ENCODE peak calls at places on chromosomes 2 and 18, in four cellular contexts. C is fibroblast of lung, T is keratinocyte, E is heart right ventricle. I is an unnamed sample.
A peak's percentile ranks its signal among the peaks of the same experiment; 100 is the strongest.

GRCh38 chr18:45938488-45938935 is 28.6 kb downstream of the EPG5 start:
- DNase-seq in C (no peak), T (no peak), E (no peak), I (no peak)

GRCh38 chr2:190641469-190641868 is 7.4 kb upstream of the NAB1 start:
- DNase-seq in C (no peak), T (no peak), E (no peak), I (no peak)

GRCh38 chr2:206488623-206489022 is 45.3 kb downstream of the ADAM23 start:
- DNase-seq in C (no peak), T (no peak), E (no peak), I (no peak)

GRCh38 chr2:158969717-158970521 is 1.5 kb downstream of the TANC1 start:
- DNase-seq in C (peak; percentile 29), T (no peak), E (peak; percentile 48), I (peak; percentile 42)

GRCh38 chr2:46336560-46336959 is 39.4 kb downstream of the EPAS1 start:
- DNase-seq in C (peak; percentile 66), T (no peak), E (no peak), I (no peak)

GRCh38 chr18:29664278-29665021 is 1378.1 kb downstream of the DSC3 start:
- DNase-seq in C (no peak), T (no peak), E (no peak), I (no peak)

GRCh38 chr2:65017335-65017734 is 28.1 kb downstream of the SLC1A4 start:
- DNase-seq in C (no peak), T (no peak), E (peak; percentile 20), I (no peak)

GRCh38 chr2:57720728-57721627 is 325.6 kb upstream of the VRK2 start:
- DNase-seq in C (peak; percentile 59), T (peak; percentile 2), E (peak; percentile 5), I (no peak)

GRCh38 chr2:54341656-54342055 is 85.6 kb upstream of the TSPYL6 start:
- DNase-seq in C (peak; percentile 12), T (no peak), E (no peak), I (no peak)

GRCh38 chr2:239815638-239816035 is 209.5 kb downstream of the NDUFA10 start:
- DNase-seq in C (peak; percentile 5), T (no peak), E (no peak), I (no peak)

GRCh38 chr2:168964251-168964807 is 63.2 kb downstream of the G6PC2 start:
- DNase-seq in C (no peak), T (no peak), E (no peak), I (no peak)

GRCh38 chr2:180705551-180705950 is 274.9 kb upstream of the UBE2E3 start:
- DNase-seq in C (no peak), T (no peak), E (no peak), I (no peak)

GRCh38 chr2:226984461-226985226 is 148.8 kb downstream of the RHBDD1 start:
- DNase-seq in C (no peak), T (no peak), E (no peak), I (no peak)

GRCh38 chr2:224122542-224122941 is 83.5 kb upstream of the SERPINE2 start:
- DNase-seq in C (no peak), T (no peak), E (no peak), I (no peak)

GRCh38 chr2:70069049-70069448 is 18.2 kb upstream of the PCBP1 start:
- DNase-seq in C (no peak), T (no peak), E (no peak), I (no peak)

GRCh38 chr2:44100351-44100750 is 68.3 kb upstream of the PPM1B start:
- DNase-seq in C (peak; percentile 98), T (no peak), E (peak; percentile 34), I (peak; percentile 84)

GRCh38 chr2:80288576-80288975 is 16.0 kb downstream of the LRRTM1 start:
- DNase-seq in C (peak; percentile 14), T (no peak), E (peak; percentile 14), I (no peak)

GRCh38 chr2:129711816-129712420 is 267.5 kb upstream of the RAB6C start:
- DNase-seq in C (no peak), T (no peak), E (no peak), I (no peak)

GRCh38 chr2:13006829-13007715 is 290.3 kb downstream of the TRIB2 start:
- DNase-seq in C (peak; percentile 78), T (no peak), E (peak; percentile 79), I (peak; percentile 39)

GRCh38 chr2:138760693-138761092 is 19.5 kb downstream of the NXPH2 start:
- DNase-seq in C (no peak), T (no peak), E (no peak), I (no peak)

GRCh38 chr2:111205774-111206173 is 85.1 kb downstream of the BCL2L11 start:
- DNase-seq in C (no peak), T (no peak), E (no peak), I (no peak)

GRCh38 chr18:12288406-12288762 is 19.7 kb upstream of the TUBB6 start:
- DNase-seq in C (no peak), T (no peak), E (no peak), I (no peak)

GRCh38 chr2:210586381-210586780 is 30.0 kb downstream of the CPS1 start:
- DNase-seq in C (peak; percentile 48), T (no peak), E (no peak), I (no peak)

GRCh38 chr2:86337235-86338099 is at the start of gene REEP1:
- DNase-seq in C (no peak), T (no peak), E (peak; percentile 47), I (no peak)

GRCh38 chr2:175449616-175450015 is 268.1 kb upstream of the ATP5MC3 start:
- DNase-seq in C (no peak), T (no peak), E (no peak), I (no peak)

GRCh38 chr2:101754613-101755012 is 57.1 kb downstream of the MAP4K4 start:
- DNase-seq in C (peak; percentile 38), T (no peak), E (no peak), I (no peak)

GRCh38 chr2:101753720-101754490 is 56.4 kb downstream of the MAP4K4 start:
- DNase-seq in C (no peak), T (no peak), E (no peak), I (no peak)

GRCh38 chr2:101759162-101759561 is 61.7 kb downstream of the MAP4K4 start:
- DNase-seq in C (peak; percentile 95), T (no peak), E (peak; percentile 54), I (no peak)

GRCh38 chr2:101758001-101758400 is 60.5 kb downstream of the MAP4K4 start:
- DNase-seq in C (no peak), T (no peak), E (no peak), I (no peak)

DNA sequence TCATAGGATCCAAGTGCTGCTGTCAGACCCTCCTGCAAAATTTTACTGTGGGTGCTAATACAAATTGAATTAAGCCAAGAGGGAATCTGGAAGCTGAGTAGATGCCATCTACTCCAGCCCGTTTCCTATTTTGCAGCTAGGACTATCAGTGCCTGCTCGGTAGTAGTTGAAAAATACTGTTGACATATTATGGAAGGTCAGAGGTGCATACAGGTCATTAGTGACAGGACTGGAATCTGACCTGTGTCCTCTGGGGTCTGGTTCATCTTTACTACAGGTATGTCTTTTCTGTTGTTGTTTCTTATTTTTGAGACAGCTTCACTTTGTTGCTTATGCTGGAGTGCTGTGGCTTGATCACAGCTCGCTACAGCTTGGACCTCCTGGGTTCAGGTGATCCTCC is 58.8 kb downstream of the MAP4K4 start:
- DNase-seq in C (no peak), T (no peak), E (no peak), I (no peak)
- H3K4me1 ChIP-seq in C (peaks cover 34% of the 10 kb centered on the region), T (peaks cover 37% of the 10 kb centered on the region), E (peaks cover 24% of the 10 kb centered on the region), I (peaks cover 16% of the 10 kb centered on the region)

GRCh38 chr2:27963454-27963853 is 72.9 kb downstream of the BABAM2 start:
- DNase-seq in C (no peak), T (no peak), E (no peak), I (no peak)

GRCh38 chr2:27961997-27962396 is 71.5 kb downstream of the BABAM2 start:
- DNase-seq in C (peak; percentile 54), T (no peak), E (no peak), I (no peak)

GRCh38 chr2:27959496-27959895 is 69.0 kb downstream of the BABAM2 start:
- DNase-seq in C (peak; percentile 55), T (no peak), E (peak; percentile 53), I (no peak)

GRCh38 chr2:27958711-27959378 is 68.3 kb downstream of the BABAM2 start:
- DNase-seq in C (no peak), T (no peak), E (no peak), I (no peak)

DNA sequence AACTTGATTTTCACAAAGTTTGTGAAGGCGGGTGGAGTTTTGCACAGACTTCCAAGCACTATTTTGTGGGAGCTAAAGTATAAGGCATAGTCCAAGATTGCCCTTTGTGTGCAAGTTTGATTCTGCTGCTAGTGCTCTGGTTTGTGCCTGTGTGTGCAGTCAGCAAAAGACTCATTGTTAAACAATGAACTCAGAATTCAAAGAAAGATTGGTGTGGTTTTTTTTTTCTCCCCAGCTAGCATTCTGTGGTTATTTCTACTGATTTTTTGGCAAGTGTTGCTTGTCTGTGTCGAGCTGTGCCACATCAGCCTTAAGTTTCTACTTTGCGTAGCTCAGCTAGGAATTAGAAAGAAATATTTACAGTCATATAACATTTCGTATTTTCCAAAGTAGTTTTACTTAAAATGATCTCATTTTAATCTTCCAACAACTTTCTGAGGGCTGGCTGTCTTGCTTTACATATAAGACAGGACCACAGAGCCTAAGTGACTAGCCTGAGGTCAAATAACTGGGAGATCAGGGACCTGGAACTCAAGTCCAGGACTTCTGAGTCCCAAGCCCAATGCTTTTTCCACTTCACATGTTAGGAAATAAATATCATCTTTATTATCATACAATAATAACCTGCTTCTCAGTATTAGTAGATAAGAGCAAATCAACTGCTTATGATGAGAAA is 69.8 kb downstream of the BABAM2 start:
- DNase-seq in C (peak; percentile 92), T (no peak), E (no peak), I (no peak)
- H3K4me1 ChIP-seq in C (peaks cover 44% of the 10 kb centered on the region), T (peaks cover 47% of the 10 kb centered on the region), E (no peaks in the 10 kb centered on the region), I (peaks cover 59% of the 10 kb centered on the region)

GRCh38 chr2:626491-627339 is 50.5 kb downstream of the TMEM18 start:
- DNase-seq in C (no peak), T (no peak), E (no peak), I (no peak)
- H3K4me1 ChIP-seq in C (no peaks in the 10 kb centered on the region), T (no peaks in the 10 kb centered on the region), E (no peaks in the 10 kb centered on the region), I (no peaks in the 10 kb centered on the region)

GRCh38 chr2:199467462-199467822 is 9.7 kb upstream of the SATB2 start:
- DNase-seq in C (no peak), T (no peak), E (no peak), I (no peak)

GRCh38 chr2:199464614-199465352 is 7.0 kb upstream of the SATB2 start:
- DNase-seq in C (no peak), T (no peak), E (no peak), I (peak; percentile 59)

GRCh38 chr2:199466704-199467461 is 9.1 kb upstream of the SATB2 start:
- DNase-seq in C (no peak), T (no peak), E (no peak), I (peak; percentile 57)

GRCh38 chr2:199465390-199465789 is 7.7 kb upstream of the SATB2 start:
- DNase-seq in C (no peak), T (no peak), E (no peak), I (no peak)

DNA sequence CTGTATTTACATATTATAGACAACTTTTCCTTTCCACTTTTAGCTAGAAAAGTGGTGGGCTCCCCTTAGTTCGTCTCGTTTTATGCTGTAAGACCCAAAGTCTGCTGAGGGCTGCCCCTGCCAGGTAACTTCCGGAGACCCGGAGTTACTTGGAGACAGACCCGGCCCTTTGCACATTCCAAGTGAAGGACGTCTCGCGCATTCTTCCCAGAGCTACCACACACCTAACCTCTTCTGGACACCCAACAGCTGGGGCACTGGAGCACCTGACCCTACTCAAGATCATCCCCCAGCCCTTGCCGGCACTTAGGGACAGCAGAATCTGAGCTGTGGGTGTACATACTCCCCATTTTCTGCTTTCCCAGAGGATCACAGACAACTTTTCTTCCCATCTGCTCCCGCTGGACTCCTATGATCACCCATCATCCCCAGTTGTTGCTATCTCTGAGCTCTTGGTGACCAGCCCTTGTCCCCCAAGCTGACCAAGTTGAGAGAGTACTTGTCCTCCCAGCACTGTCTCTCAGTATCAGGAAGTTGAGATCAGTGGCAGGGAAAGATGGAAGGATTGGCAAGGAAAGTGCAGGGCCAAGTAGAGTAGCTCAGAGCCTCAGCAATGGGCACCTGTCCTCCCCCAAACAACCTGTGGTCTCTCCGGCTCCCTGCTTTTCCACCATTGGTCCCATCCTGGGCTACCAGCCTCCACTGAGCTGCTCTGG is 8.4 kb upstream of the SATB2 start:
- DNase-seq in C (no peak), T (no peak), E (no peak), I (no peak)
- H3K4me1 ChIP-seq in C (peaks cover 2% of the 10 kb centered on the region), T (peaks cover 8% of the 10 kb centered on the region), E (peaks cover 16% of the 10 kb centered on the region), I (peaks cover 45% of the 10 kb centered on the region)